ENCODE peak calls at places on chromosomes 3 and 15, in five cellular contexts. One of them, this sample, is unnamed.

GRCh38 chr15:79265167-79265566 is 17.4 kb upstream of the ANKRD34C start:
- DNase-seq in heart right ventricle: no peak
- DNase-seq in AG04449: no peak
- DNase-seq in activated B cell treated with CpG ODN at 0.5 μM for 24 hours: no peak
- DNase-seq in choroid plexus epithelial cell: no peak
- DNase-seq in this sample: no peak

GRCh38 chr15:33354411-33354810 is 43.6 kb downstream of the RYR3 start:
- DNase-seq in heart right ventricle: no peak
- DNase-seq in AG04449: no peak
- DNase-seq in activated B cell treated with CpG ODN at 0.5 μM for 24 hours: no peak
- DNase-seq in choroid plexus epithelial cell: no peak
- DNase-seq in this sample: no peak

GRCh38 chr3:117435481-117435880 is 725.9 kb downstream of the TUSC7 start:
- DNase-seq in heart right ventricle: no peak
- DNase-seq in AG04449: no peak
- DNase-seq in activated B cell treated with CpG ODN at 0.5 μM for 24 hours: no peak
- DNase-seq in choroid plexus epithelial cell: no peak
- DNase-seq in this sample: no peak

GRCh38 chr3:115790759-115791158 is 167.4 kb downstream of the GAP43 start:
- DNase-seq in heart right ventricle: no peak
- DNase-seq in AG04449: peak
- DNase-seq in activated B cell treated with CpG ODN at 0.5 μM for 24 hours: no peak
- DNase-seq in choroid plexus epithelial cell: peak
- DNase-seq in this sample: peak

GRCh38 chr3:152835311-152836102 is 576 bp downstream of the P2RY1 start:
- DNase-seq in heart right ventricle: peak
- DNase-seq in AG04449: no peak
- DNase-seq in activated B cell treated with CpG ODN at 0.5 μM for 24 hours: peak
- DNase-seq in choroid plexus epithelial cell: peak
- DNase-seq in this sample: no peak

GRCh38 chr3:16183601-16184270 is 9.3 kb downstream of the GALNT15 start:
- DNase-seq in heart right ventricle: no peak
- DNase-seq in AG04449: peak
- DNase-seq in activated B cell treated with CpG ODN at 0.5 μM for 24 hours: no peak
- DNase-seq in choroid plexus epithelial cell: peak
- DNase-seq in this sample: no peak

GRCh38 chr3:38588276-38588971 is 61.1 kb downstream of the SCN5A start:
- DNase-seq in heart right ventricle: peak
- DNase-seq in AG04449: no peak
- DNase-seq in activated B cell treated with CpG ODN at 0.5 μM for 24 hours: peak
- DNase-seq in choroid plexus epithelial cell: no peak
- DNase-seq in this sample: no peak

GRCh38 chr15:57923750-57924149 is 141.8 kb downstream of the ALDH1A2 start:
- DNase-seq in heart right ventricle: no peak
- DNase-seq in AG04449: no peak
- DNase-seq in activated B cell treated with CpG ODN at 0.5 μM for 24 hours: no peak
- DNase-seq in choroid plexus epithelial cell: peak
- DNase-seq in this sample: no peak

GRCh38 chr3:185827595-185828344 is 2.9 kb upstream of the IGF2BP2 start:
- DNase-seq in heart right ventricle: no peak
- DNase-seq in AG04449: no peak
- DNase-seq in activated B cell treated with CpG ODN at 0.5 μM for 24 hours: no peak
- DNase-seq in choroid plexus epithelial cell: no peak
- DNase-seq in this sample: no peak

GRCh38 chr3:197682713-197683112 is 54.0 kb downstream of the RUBCN start:
- DNase-seq in heart right ventricle: no peak
- DNase-seq in AG04449: no peak
- DNase-seq in activated B cell treated with CpG ODN at 0.5 μM for 24 hours: no peak
- DNase-seq in choroid plexus epithelial cell: peak
- DNase-seq in this sample: no peak

GRCh38 chr3:197675568-197675860 is 61.2 kb downstream of the RUBCN start:
- DNase-seq in heart right ventricle: no peak
- DNase-seq in AG04449: no peak
- DNase-seq in activated B cell treated with CpG ODN at 0.5 μM for 24 hours: no peak
- DNase-seq in choroid plexus epithelial cell: no peak
- DNase-seq in this sample: no peak

GRCh38 chr3:197683191-197683590 is 53.5 kb downstream of the RUBCN start:
- DNase-seq in heart right ventricle: no peak
- DNase-seq in AG04449: no peak
- DNase-seq in activated B cell treated with CpG ODN at 0.5 μM for 24 hours: no peak
- DNase-seq in choroid plexus epithelial cell: no peak
- DNase-seq in this sample: no peak

GRCh38 chr3:197686899-197687298 is 49.8 kb downstream of the RUBCN start:
- DNase-seq in heart right ventricle: no peak
- DNase-seq in AG04449: no peak
- DNase-seq in activated B cell treated with CpG ODN at 0.5 μM for 24 hours: no peak
- DNase-seq in choroid plexus epithelial cell: no peak
- DNase-seq in this sample: no peak

DNA sequence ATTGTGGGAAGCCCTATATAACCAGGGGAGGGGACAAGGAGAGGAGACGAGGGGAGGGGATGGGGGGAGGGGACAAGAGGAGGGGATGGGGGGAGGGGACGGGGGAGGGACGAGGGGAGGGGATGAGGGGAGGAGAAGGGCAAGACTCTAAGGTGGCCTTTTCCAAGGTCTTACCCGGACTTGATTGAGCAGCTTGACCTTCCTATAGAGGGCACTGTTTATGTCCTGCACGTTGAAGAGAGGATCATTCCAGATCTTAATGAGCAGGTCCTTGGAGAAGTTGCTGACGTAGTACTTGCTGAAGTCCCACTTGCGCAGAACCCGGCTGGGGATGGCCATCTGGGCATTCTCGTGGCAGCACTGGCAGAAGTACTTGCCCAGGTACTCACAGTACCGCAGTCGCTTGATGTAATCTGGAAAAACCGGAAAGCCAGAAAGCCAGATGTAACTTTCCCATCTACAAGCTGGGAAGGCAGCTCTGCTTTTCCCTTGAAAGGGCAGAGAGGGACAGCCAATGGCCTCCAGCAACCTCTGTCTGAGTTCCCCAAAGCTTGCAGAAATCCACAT is 55.7 kb downstream of the RUBCN start:
- DNase-seq in heart right ventricle: no peak
- DNase-seq in AG04449: no peak
- DNase-seq in activated B cell treated with CpG ODN at 0.5 μM for 24 hours: no peak
- DNase-seq in choroid plexus epithelial cell: no peak
- DNase-seq in this sample: no peak
- TF ChIP-seq CTCF in heart right ventricle: no peak
- TF ChIP-seq CTCF in AG04449: no peak
- TF ChIP-seq CTCF in activated B cell treated with CpG ODN at 0.5 μM for 24 hours: no peak
- TF ChIP-seq CTCF in choroid plexus epithelial cell: no peak
- TF ChIP-seq CTCF in this sample: no peak

GRCh38 chr3:96814581-96815567 is at the start of gene EPHA6:
- DNase-seq in heart right ventricle: no peak
- DNase-seq in AG04449: no peak
- DNase-seq in activated B cell treated with CpG ODN at 0.5 μM for 24 hours: no peak
- DNase-seq in choroid plexus epithelial cell: no peak
- DNase-seq in this sample: no peak

GRCh38 chr3:96813134-96813819 is 1.1 kb upstream of the EPHA6 start:
- DNase-seq in heart right ventricle: peak
- DNase-seq in AG04449: no peak
- DNase-seq in activated B cell treated with CpG ODN at 0.5 μM for 24 hours: no peak
- DNase-seq in choroid plexus epithelial cell: peak
- DNase-seq in this sample: no peak

DNA sequence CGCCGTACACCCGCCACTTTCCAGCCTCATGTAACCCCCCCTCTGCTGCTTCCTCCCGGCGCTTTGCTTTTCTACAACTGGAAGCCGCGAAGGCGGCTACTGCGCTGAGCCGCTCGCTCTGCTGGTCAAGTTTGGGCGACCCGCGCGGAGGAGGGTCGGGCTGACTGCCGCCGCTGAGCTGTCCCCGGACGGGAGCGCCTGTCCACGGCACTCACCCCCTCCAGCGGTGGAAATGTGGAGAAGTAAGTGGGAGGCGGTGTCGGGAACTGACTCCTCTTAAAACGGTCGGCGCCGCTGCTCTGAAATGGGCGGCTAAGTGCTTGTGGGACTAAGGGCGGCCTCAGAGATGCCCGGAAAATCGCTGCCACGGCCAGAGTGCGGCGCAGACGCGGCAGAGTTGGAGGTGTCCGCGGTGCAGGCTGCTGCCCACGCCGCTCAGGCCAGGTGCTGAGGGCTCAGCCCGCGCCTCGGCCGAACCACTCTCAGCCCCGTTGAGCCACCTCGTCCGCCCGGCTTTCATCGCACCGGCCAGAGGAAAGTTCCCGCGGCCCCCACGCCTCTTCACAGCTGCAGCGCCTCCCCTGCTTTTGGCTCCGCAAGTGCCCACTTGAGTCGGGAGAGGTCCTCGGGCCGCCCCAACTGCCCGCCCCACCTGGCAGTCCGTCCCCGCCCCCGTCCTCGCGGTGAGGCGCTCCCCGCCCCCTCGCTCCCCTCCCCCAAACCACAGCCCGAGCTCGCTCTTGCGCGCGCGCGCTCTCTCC is 394 bp upstream of the EPHA6 start:
- DNase-seq in heart right ventricle: peak
- DNase-seq in AG04449: no peak
- DNase-seq in activated B cell treated with CpG ODN at 0.5 μM for 24 hours: no peak
- DNase-seq in choroid plexus epithelial cell: peak
- DNase-seq in this sample: no peak
- TF ChIP-seq CTCF in heart right ventricle: no peak
- TF ChIP-seq CTCF in AG04449: peak
- TF ChIP-seq CTCF in activated B cell treated with CpG ODN at 0.5 μM for 24 hours: no peak
- TF ChIP-seq CTCF in choroid plexus epithelial cell: peak
- TF ChIP-seq CTCF in this sample: no peak

DNA sequence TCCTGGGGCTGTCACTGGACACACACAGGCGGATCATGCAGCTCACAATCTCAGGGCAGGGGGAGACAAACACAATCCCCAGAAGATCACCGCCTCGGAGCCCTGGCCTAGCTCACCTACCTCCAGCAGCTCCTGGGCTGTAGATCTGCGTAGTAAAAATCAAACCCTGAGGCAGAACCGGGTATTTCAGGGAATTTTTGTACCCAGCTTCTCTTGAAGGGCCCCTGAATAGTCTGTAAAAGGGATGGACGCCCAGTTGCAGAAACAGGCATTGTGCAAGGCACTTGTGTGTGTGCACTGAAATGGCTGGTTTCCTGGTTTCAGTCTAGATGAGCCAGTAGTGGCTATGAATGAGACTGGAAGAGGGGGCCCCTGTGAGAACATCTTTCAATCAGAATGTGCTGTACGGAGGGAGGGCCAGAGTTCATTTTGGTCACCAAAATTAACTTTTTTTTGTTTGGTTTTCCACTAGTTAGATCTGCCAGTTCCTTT is 54.9 kb upstream of the RPL32 start:
- DNase-seq in heart right ventricle: no peak
- DNase-seq in AG04449: no peak
- DNase-seq in activated B cell treated with CpG ODN at 0.5 μM for 24 hours: no peak
- DNase-seq in choroid plexus epithelial cell: no peak
- DNase-seq in this sample: no peak
- TF ChIP-seq CTCF in heart right ventricle: no peak
- TF ChIP-seq CTCF in AG04449: no peak
- TF ChIP-seq CTCF in activated B cell treated with CpG ODN at 0.5 μM for 24 hours: no peak
- TF ChIP-seq CTCF in choroid plexus epithelial cell: no peak
- TF ChIP-seq CTCF in this sample: no peak

GRCh38 chr3:50654196-50654595 is 20.5 kb upstream of the DOCK3 start:
- DNase-seq in heart right ventricle: no peak
- DNase-seq in AG04449: no peak
- DNase-seq in activated B cell treated with CpG ODN at 0.5 μM for 24 hours: no peak
- DNase-seq in choroid plexus epithelial cell: no peak
- DNase-seq in this sample: no peak

GRCh38 chr3:50655009-50655830 is 19.5 kb upstream of the DOCK3 start:
- DNase-seq in heart right ventricle: no peak
- DNase-seq in AG04449: no peak
- DNase-seq in activated B cell treated with CpG ODN at 0.5 μM for 24 hours: no peak
- DNase-seq in choroid plexus epithelial cell: peak
- DNase-seq in this sample: no peak

GRCh38 chr3:50651445-50651844 is 23.3 kb upstream of the DOCK3 start:
- DNase-seq in heart right ventricle: no peak
- DNase-seq in AG04449: no peak
- DNase-seq in activated B cell treated with CpG ODN at 0.5 μM for 24 hours: no peak
- DNase-seq in choroid plexus epithelial cell: no peak
- DNase-seq in this sample: no peak

GRCh38 chr3:50651875-50652529 is 22.7 kb upstream of the DOCK3 start:
- DNase-seq in heart right ventricle: no peak
- DNase-seq in AG04449: no peak
- DNase-seq in activated B cell treated with CpG ODN at 0.5 μM for 24 hours: no peak
- DNase-seq in choroid plexus epithelial cell: no peak
- DNase-seq in this sample: no peak

DNA sequence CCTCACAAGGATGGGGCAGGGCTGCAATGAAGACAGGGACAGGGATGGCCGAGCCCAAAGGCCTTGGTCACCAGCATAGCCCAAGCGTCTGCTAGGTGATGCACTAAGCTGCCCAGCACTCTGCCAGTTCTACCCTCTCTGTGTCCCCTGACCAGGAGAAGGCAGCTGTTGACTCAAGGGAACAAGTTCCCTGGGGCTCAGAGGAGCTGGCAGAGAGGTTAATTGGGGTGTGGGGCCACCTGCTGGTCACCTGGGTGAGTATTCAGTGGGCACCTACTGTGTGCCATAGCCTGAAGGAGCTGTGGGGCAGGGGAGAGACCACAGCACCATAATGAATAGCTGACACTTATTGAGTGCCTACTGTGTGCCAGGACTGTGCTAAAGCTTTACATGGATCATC is 22.0 kb upstream of the DOCK3 start:
- DNase-seq in heart right ventricle: peak
- DNase-seq in AG04449: no peak
- DNase-seq in activated B cell treated with CpG ODN at 0.5 μM for 24 hours: peak
- DNase-seq in choroid plexus epithelial cell: no peak
- DNase-seq in this sample: peak
- TF ChIP-seq CTCF in heart right ventricle: peak
- TF ChIP-seq CTCF in AG04449: peak
- TF ChIP-seq CTCF in activated B cell treated with CpG ODN at 0.5 μM for 24 hours: no peak
- TF ChIP-seq CTCF in choroid plexus epithelial cell: peak
- TF ChIP-seq CTCF in this sample: peak

GRCh38 chr15:85854345-85855097 is 59.8 kb upstream of the KLHL25 start:
- DNase-seq in heart right ventricle: no peak
- DNase-seq in AG04449: no peak
- DNase-seq in activated B cell treated with CpG ODN at 0.5 μM for 24 hours: no peak
- DNase-seq in choroid plexus epithelial cell: peak
- DNase-seq in this sample: peak
- TF ChIP-seq CTCF in heart right ventricle: peak
- TF ChIP-seq CTCF in AG04449: peak
- TF ChIP-seq CTCF in activated B cell treated with CpG ODN at 0.5 μM for 24 hours: peak
- TF ChIP-seq CTCF in choroid plexus epithelial cell: peak
- TF ChIP-seq CTCF in this sample: peak

GRCh38 chr3:136546718-136547117 is 205.5 kb downstream of the STAG1 start:
- DNase-seq in heart right ventricle: no peak
- DNase-seq in AG04449: no peak
- DNase-seq in activated B cell treated with CpG ODN at 0.5 μM for 24 hours: no peak
- DNase-seq in choroid plexus epithelial cell: peak
- DNase-seq in this sample: no peak
- TF ChIP-seq CTCF in heart right ventricle: no peak
- TF ChIP-seq CTCF in AG04449: no peak
- TF ChIP-seq CTCF in activated B cell treated with CpG ODN at 0.5 μM for 24 hours: no peak
- TF ChIP-seq CTCF in choroid plexus epithelial cell: no peak
- TF ChIP-seq CTCF in this sample: no peak

GRCh38 chr3:184241447-184242296 is 7.1 kb downstream of the ALG3 start:
- DNase-seq in heart right ventricle: peak
- DNase-seq in AG04449: no peak
- DNase-seq in activated B cell treated with CpG ODN at 0.5 μM for 24 hours: no peak
- DNase-seq in choroid plexus epithelial cell: peak
- DNase-seq in this sample: no peak
- TF ChIP-seq CTCF in heart right ventricle: peak
- TF ChIP-seq CTCF in AG04449: peak
- TF ChIP-seq CTCF in activated B cell treated with CpG ODN at 0.5 μM for 24 hours: no peak
- TF ChIP-seq CTCF in choroid plexus epithelial cell: peak
- TF ChIP-seq CTCF in this sample: no peak